ENCODE peak calls at places on chromosomes 7 and 10, in five cellular contexts. K, E, Q, U and P are unnamed samples.
A peak's percentile ranks its signal among the peaks of the same experiment; 100 is the strongest.

GRCh38 chr10:108465871-108466641 is 1301.5 kb upstream of the SORCS1 start:
- DNase-seq in K (no peak), E (no peak), Q (no peak), U (no peak), P (peak; percentile 55)

GRCh38 chr7:45663167-45663921 is 89.2 kb downstream of the ADCY1 start:
- DNase-seq in K (no peak), E (no peak), Q (peak; percentile 82), U (peak; percentile 57), P (no peak)

GRCh38 chr10:119315128-119316001 is 108.0 kb downstream of the GRK5 start:
- DNase-seq in K (no peak), E (no peak), Q (no peak), U (peak; percentile 82), P (no peak)

GRCh38 chr7:106560482-106560881 is 100.5 kb downstream of the CCDC71L start:
- DNase-seq in K (no peak), E (no peak), Q (no peak), U (no peak), P (no peak)

GRCh38 chr10:79346388-79347225 is 662 bp upstream of the PPIF start:
- DNase-seq in K (no peak), E (no peak), Q (peak; percentile 67), U (no peak), P (no peak)

GRCh38 chr10:131806146-131806545 is 94.7 kb upstream of the PPP2R2D start:
- DNase-seq in K (no peak), E (no peak), Q (peak; percentile 78), U (no peak), P (no peak)

GRCh38 chr7:158824028-158824427 is 5.3 kb downstream of the ESYT2 start:
- DNase-seq in K (no peak), E (no peak), Q (no peak), U (no peak), P (no peak)

GRCh38 chr7:27151341-27151944 is 940 bp downstream of the HOXA3 start:
- DNase-seq in K (no peak), E (no peak), Q (no peak), U (no peak), P (peak; percentile 20)

GRCh38 chr10:20767028-20767427 is 130.1 kb downstream of the NEBL start:
- DNase-seq in K (no peak), E (no peak), Q (no peak), U (no peak), P (no peak)

GRCh38 chr10:119786117-119786769 is 60.4 kb downstream of the INPP5F start:
- DNase-seq in K (no peak), E (no peak), Q (no peak), U (no peak), P (no peak)

GRCh38 chr7:98840604-98841508 is 29.0 kb downstream of the TMEM130 start:
- DNase-seq in K (no peak), E (no peak), Q (no peak), U (no peak), P (no peak)

GRCh38 chr7:155486783-155487508 is 29.0 kb downstream of the EN2 start:
- DNase-seq in K (no peak), E (no peak), Q (no peak), U (no peak), P (no peak)

GRCh38 chr7:143988986-143989745 is 11.0 kb upstream of the OR6B1 start:
- DNase-seq in K (no peak), E (no peak), Q (no peak), U (no peak), P (no peak)

GRCh38 chr10:93402192-93402591 is 79.9 kb downstream of the MYOF start:
- DNase-seq in K (no peak), E (no peak), Q (no peak), U (no peak), P (no peak)

GRCh38 chr7:71780282-71780681 is 631.9 kb downstream of the CALN1 start:
- DNase-seq in K (no peak), E (no peak), Q (peak; percentile 32), U (no peak), P (no peak)

GRCh38 chr10:114100848-114101741 is 57.4 kb downstream of the ADRB1 start:
- DNase-seq in K (no peak), E (no peak), Q (no peak), U (peak; percentile 52), P (no peak)

GRCh38 chr10:29576681-29577080 is 58.1 kb downstream of the SVIL start:
- DNase-seq in K (no peak), E (no peak), Q (peak; percentile 27), U (no peak), P (no peak)

GRCh38 chr7:134452419-134452827 is 6.5 kb downstream of the AKR1B1 start:
- DNase-seq in K (no peak), E (no peak), Q (no peak), U (no peak), P (no peak)